ENCODE peak calls at places on chromosomes 3 and 15, in eight cellular contexts. One of them, this sample, is unnamed.

GRCh38 chr3:65884072-65884471 is 154.6 kb downstream of the MAGI1 start:
- DNase-seq in cardiac fibroblast: peak; percentile 17
- DNase-seq in GDM1: no peak
- DNase-seq in cardiac muscle cell: no peak
- DNase-seq in kidney glomerular epithelial cell: no peak
- DNase-seq in NCI-H748 treated with DMSO at 0.1 percent for 48 hours: no peak
- DNase-seq in mammary epithelial cell: no peak
- DNase-seq in T-helper 2 cell: no peak
- DNase-seq in this sample: no peak

GRCh38 chr3:16481570-16481897 is 32.0 kb downstream of the RFTN1 start:
- DNase-seq in cardiac fibroblast: no peak
- DNase-seq in kidney glomerular epithelial cell: no peak
- DNase-seq in T-helper 2 cell: no peak
- DNase-seq in mammary epithelial cell: no peak
- DNase-seq in NCI-H748 treated with DMSO at 0.1 percent for 48 hours: no peak
- DNase-seq in cardiac muscle cell: no peak
- DNase-seq in GDM1: no peak
- DNase-seq in this sample: no peak

GRCh38 chr3:127062926-127063325 is 80.0 kb downstream of the PLXNA1 start:
- DNase-seq in T-helper 2 cell: no peak
- DNase-seq in cardiac fibroblast: no peak
- DNase-seq in GDM1: no peak
- DNase-seq in cardiac muscle cell: no peak
- DNase-seq in mammary epithelial cell: no peak
- DNase-seq in kidney glomerular epithelial cell: no peak
- DNase-seq in NCI-H748 treated with DMSO at 0.1 percent for 48 hours: no peak
- DNase-seq in this sample: no peak

GRCh38 chr15:26323564-26323963 is 449.3 kb downstream of the GABRB3 start:
- DNase-seq in cardiac fibroblast: no peak
- DNase-seq in mammary epithelial cell: no peak
- DNase-seq in T-helper 2 cell: no peak
- DNase-seq in kidney glomerular epithelial cell: no peak
- DNase-seq in NCI-H748 treated with DMSO at 0.1 percent for 48 hours: no peak
- DNase-seq in GDM1: no peak
- DNase-seq in cardiac muscle cell: no peak
- DNase-seq in this sample: no peak

GRCh38 chr3:134373942-134374790 is at the start of gene AMOTL2:
- DNase-seq in cardiac fibroblast: peak; percentile 96
- DNase-seq in NCI-H748 treated with DMSO at 0.1 percent for 48 hours: peak; percentile 40
- DNase-seq in GDM1: no peak
- DNase-seq in cardiac muscle cell: peak; percentile 96
- DNase-seq in T-helper 2 cell: no peak
- DNase-seq in mammary epithelial cell: peak; percentile 94
- DNase-seq in kidney glomerular epithelial cell: peak; percentile 93
- DNase-seq in this sample: peak; percentile 96

GRCh38 chr3:34256021-34256420 is 457.6 kb downstream of the PDCD6IP start:
- DNase-seq in T-helper 2 cell: no peak
- DNase-seq in kidney glomerular epithelial cell: no peak
- DNase-seq in GDM1: no peak
- DNase-seq in cardiac muscle cell: no peak
- DNase-seq in mammary epithelial cell: no peak
- DNase-seq in cardiac fibroblast: no peak
- DNase-seq in NCI-H748 treated with DMSO at 0.1 percent for 48 hours: peak; percentile 73
- DNase-seq in this sample: no peak

GRCh38 chr15:68224108-68224507 is 5.4 kb downstream of the CLN6 start:
- DNase-seq in GDM1: no peak
- DNase-seq in NCI-H748 treated with DMSO at 0.1 percent for 48 hours: no peak
- DNase-seq in kidney glomerular epithelial cell: no peak
- DNase-seq in mammary epithelial cell: no peak
- DNase-seq in T-helper 2 cell: no peak
- DNase-seq in cardiac muscle cell: no peak
- DNase-seq in cardiac fibroblast: no peak
- DNase-seq in this sample: no peak

GRCh38 chr3:16606398-16606797 is 1.2 kb upstream of the DAZL start:
- DNase-seq in cardiac fibroblast: no peak
- DNase-seq in mammary epithelial cell: no peak
- DNase-seq in NCI-H748 treated with DMSO at 0.1 percent for 48 hours: no peak
- DNase-seq in GDM1: no peak
- DNase-seq in T-helper 2 cell: no peak
- DNase-seq in cardiac muscle cell: no peak
- DNase-seq in kidney glomerular epithelial cell: no peak
- DNase-seq in this sample: no peak

GRCh38 chr15:68528891-68529290 is 49.9 kb upstream of the CORO2B start:
- DNase-seq in kidney glomerular epithelial cell: no peak
- DNase-seq in cardiac muscle cell: no peak
- DNase-seq in mammary epithelial cell: peak; percentile 67
- DNase-seq in NCI-H748 treated with DMSO at 0.1 percent for 48 hours: no peak
- DNase-seq in T-helper 2 cell: no peak
- DNase-seq in cardiac fibroblast: peak; percentile 77
- DNase-seq in GDM1: peak; percentile 16
- DNase-seq in this sample: no peak

GRCh38 chr3:128226186-128226725 is 73.0 kb downstream of the EEFSEC start:
- DNase-seq in cardiac fibroblast: no peak
- DNase-seq in NCI-H748 treated with DMSO at 0.1 percent for 48 hours: no peak
- DNase-seq in cardiac muscle cell: no peak
- DNase-seq in T-helper 2 cell: no peak
- DNase-seq in kidney glomerular epithelial cell: no peak
- DNase-seq in GDM1: no peak
- DNase-seq in mammary epithelial cell: no peak
- DNase-seq in this sample: no peak

GRCh38 chr3:184815046-184815930 is 3.3 kb downstream of the VPS8 start:
- DNase-seq in NCI-H748 treated with DMSO at 0.1 percent for 48 hours: no peak
- DNase-seq in GDM1: no peak
- DNase-seq in T-helper 2 cell: no peak
- DNase-seq in kidney glomerular epithelial cell: no peak
- DNase-seq in cardiac muscle cell: no peak
- DNase-seq in mammary epithelial cell: peak; percentile 20
- DNase-seq in cardiac fibroblast: peak; percentile 83
- DNase-seq in this sample: no peak

GRCh38 chr15:96107922-96108321 is 222.6 kb upstream of the NR2F2 start:
- DNase-seq in cardiac muscle cell: no peak
- DNase-seq in kidney glomerular epithelial cell: no peak
- DNase-seq in NCI-H748 treated with DMSO at 0.1 percent for 48 hours: no peak
- DNase-seq in mammary epithelial cell: no peak
- DNase-seq in GDM1: no peak
- DNase-seq in cardiac fibroblast: peak; percentile 11
- DNase-seq in T-helper 2 cell: no peak
- DNase-seq in this sample: no peak

GRCh38 chr3:155701882-155702465 is 42.9 kb downstream of the PLCH1 start:
- DNase-seq in cardiac muscle cell: peak; percentile 77
- DNase-seq in GDM1: peak; percentile 30
- DNase-seq in cardiac fibroblast: peak; percentile 74
- DNase-seq in mammary epithelial cell: peak; percentile 32
- DNase-seq in NCI-H748 treated with DMSO at 0.1 percent for 48 hours: peak; percentile 5
- DNase-seq in T-helper 2 cell: no peak
- DNase-seq in kidney glomerular epithelial cell: peak; percentile 80
- DNase-seq in this sample: peak; percentile 45

GRCh38 chr15:52466134-52466701 is 62.5 kb downstream of the MYO5A start:
- DNase-seq in NCI-H748 treated with DMSO at 0.1 percent for 48 hours: no peak
- DNase-seq in GDM1: peak; percentile 9
- DNase-seq in mammary epithelial cell: no peak
- DNase-seq in cardiac fibroblast: no peak
- DNase-seq in cardiac muscle cell: peak; percentile 16
- DNase-seq in T-helper 2 cell: no peak
- DNase-seq in kidney glomerular epithelial cell: no peak
- DNase-seq in this sample: no peak

GRCh38 chr3:186825294-186825821 is 17.2 kb upstream of the ADIPOQ start:
- DNase-seq in kidney glomerular epithelial cell: peak; percentile 21
- DNase-seq in T-helper 2 cell: no peak
- DNase-seq in cardiac muscle cell: peak; percentile 56
- DNase-seq in mammary epithelial cell: no peak
- DNase-seq in cardiac fibroblast: peak; percentile 59
- DNase-seq in GDM1: no peak
- DNase-seq in NCI-H748 treated with DMSO at 0.1 percent for 48 hours: no peak
- DNase-seq in this sample: no peak

GRCh38 chr3:67635257-67635656 is 19.2 kb downstream of the SUCLG2 start:
- DNase-seq in mammary epithelial cell: peak; percentile 68
- DNase-seq in cardiac muscle cell: no peak
- DNase-seq in GDM1: no peak
- DNase-seq in kidney glomerular epithelial cell: peak; percentile 20
- DNase-seq in T-helper 2 cell: no peak
- DNase-seq in NCI-H748 treated with DMSO at 0.1 percent for 48 hours: no peak
- DNase-seq in cardiac fibroblast: peak; percentile 93
- DNase-seq in this sample: no peak

GRCh38 chr15:86163771-86164170 is 84.1 kb downstream of the AGBL1 start:
- DNase-seq in T-helper 2 cell: no peak
- DNase-seq in kidney glomerular epithelial cell: no peak
- DNase-seq in cardiac fibroblast: no peak
- DNase-seq in cardiac muscle cell: no peak
- DNase-seq in NCI-H748 treated with DMSO at 0.1 percent for 48 hours: no peak
- DNase-seq in mammary epithelial cell: no peak
- DNase-seq in GDM1: no peak
- DNase-seq in this sample: no peak

GRCh38 chr3:181330821-181331563 is 341.5 kb upstream of the DNAJC19 start:
- DNase-seq in mammary epithelial cell: no peak
- DNase-seq in kidney glomerular epithelial cell: no peak
- DNase-seq in T-helper 2 cell: no peak
- DNase-seq in NCI-H748 treated with DMSO at 0.1 percent for 48 hours: no peak
- DNase-seq in GDM1: no peak
- DNase-seq in cardiac muscle cell: no peak
- DNase-seq in cardiac fibroblast: no peak
- DNase-seq in this sample: no peak

GRCh38 chr15:51649659-51650521 is 27.3 kb upstream of the DMXL2 start:
- DNase-seq in NCI-H748 treated with DMSO at 0.1 percent for 48 hours: peak; percentile 75
- DNase-seq in cardiac fibroblast: peak; percentile 87
- DNase-seq in mammary epithelial cell: peak; percentile 59
- DNase-seq in T-helper 2 cell: no peak
- DNase-seq in kidney glomerular epithelial cell: peak; percentile 73
- DNase-seq in GDM1: peak; percentile 45
- DNase-seq in cardiac muscle cell: peak; percentile 73
- DNase-seq in this sample: peak; percentile 43

GRCh38 chr15:79372428-79372827 is 59.7 kb upstream of the MINAR1 start:
- DNase-seq in cardiac muscle cell: no peak
- DNase-seq in mammary epithelial cell: no peak
- DNase-seq in T-helper 2 cell: no peak
- DNase-seq in NCI-H748 treated with DMSO at 0.1 percent for 48 hours: no peak
- DNase-seq in GDM1: no peak
- DNase-seq in kidney glomerular epithelial cell: no peak
- DNase-seq in cardiac fibroblast: no peak
- DNase-seq in this sample: no peak

GRCh38 chr15:65249641-65250040 is 37.0 kb downstream of the PARP16 start:
- DNase-seq in mammary epithelial cell: peak; percentile 15
- DNase-seq in T-helper 2 cell: no peak
- DNase-seq in cardiac fibroblast: no peak
- DNase-seq in NCI-H748 treated with DMSO at 0.1 percent for 48 hours: no peak
- DNase-seq in GDM1: no peak
- DNase-seq in cardiac muscle cell: no peak
- DNase-seq in kidney glomerular epithelial cell: no peak
- DNase-seq in this sample: no peak

GRCh38 chr3:94548581-94549316 is 485.9 kb downstream of the NSUN3 start:
- DNase-seq in GDM1: no peak
- DNase-seq in mammary epithelial cell: no peak
- DNase-seq in cardiac muscle cell: no peak
- DNase-seq in NCI-H748 treated with DMSO at 0.1 percent for 48 hours: no peak
- DNase-seq in T-helper 2 cell: no peak
- DNase-seq in cardiac fibroblast: no peak
- DNase-seq in kidney glomerular epithelial cell: no peak
- DNase-seq in this sample: no peak

GRCh38 chr3:89043406-89043947 is 63.9 kb upstream of the EPHA3 start:
- DNase-seq in kidney glomerular epithelial cell: no peak
- DNase-seq in cardiac muscle cell: no peak
- DNase-seq in GDM1: no peak
- DNase-seq in NCI-H748 treated with DMSO at 0.1 percent for 48 hours: no peak
- DNase-seq in mammary epithelial cell: no peak
- DNase-seq in cardiac fibroblast: no peak
- DNase-seq in T-helper 2 cell: no peak
- DNase-seq in this sample: no peak

GRCh38 chr3:40191850-40192448 is 117.6 kb upstream of the EIF1B start:
- DNase-seq in mammary epithelial cell: peak; percentile 35
- DNase-seq in cardiac fibroblast: peak; percentile 71
- DNase-seq in GDM1: peak; percentile 27
- DNase-seq in kidney glomerular epithelial cell: peak; percentile 5
- DNase-seq in NCI-H748 treated with DMSO at 0.1 percent for 48 hours: no peak
- DNase-seq in cardiac muscle cell: peak; percentile 64
- DNase-seq in T-helper 2 cell: no peak
- DNase-seq in this sample: peak; percentile 48

GRCh38 chr3:105355355-105356063 is 11.2 kb upstream of the ALCAM start:
- DNase-seq in cardiac fibroblast: peak; percentile 49
- DNase-seq in cardiac muscle cell: no peak
- DNase-seq in NCI-H748 treated with DMSO at 0.1 percent for 48 hours: no peak
- DNase-seq in GDM1: no peak
- DNase-seq in kidney glomerular epithelial cell: peak; percentile 64
- DNase-seq in mammary epithelial cell: peak; percentile 44
- DNase-seq in T-helper 2 cell: no peak
- DNase-seq in this sample: no peak

GRCh38 chr3:181966387-181966786 is 254.7 kb downstream of the SOX2 start:
- DNase-seq in GDM1: no peak
- DNase-seq in mammary epithelial cell: no peak
- DNase-seq in cardiac fibroblast: no peak
- DNase-seq in kidney glomerular epithelial cell: no peak
- DNase-seq in cardiac muscle cell: no peak
- DNase-seq in NCI-H748 treated with DMSO at 0.1 percent for 48 hours: no peak
- DNase-seq in T-helper 2 cell: no peak
- DNase-seq in this sample: no peak

GRCh38 chr15:55279746-55280351 is 9.8 kb downstream of the RAB27A start:
- DNase-seq in NCI-H748 treated with DMSO at 0.1 percent for 48 hours: no peak
- DNase-seq in T-helper 2 cell: no peak
- DNase-seq in mammary epithelial cell: peak; percentile 84
- DNase-seq in cardiac muscle cell: no peak
- DNase-seq in GDM1: no peak
- DNase-seq in cardiac fibroblast: peak; percentile 95
- DNase-seq in kidney glomerular epithelial cell: peak; percentile 49
- DNase-seq in this sample: peak; percentile 65

GRCh38 chr15:61173899-61174689 is 55.0 kb downstream of the RORA start:
- DNase-seq in cardiac fibroblast: no peak
- DNase-seq in kidney glomerular epithelial cell: no peak
- DNase-seq in cardiac muscle cell: no peak
- DNase-seq in T-helper 2 cell: no peak
- DNase-seq in GDM1: no peak
- DNase-seq in NCI-H748 treated with DMSO at 0.1 percent for 48 hours: no peak
- DNase-seq in mammary epithelial cell: no peak
- DNase-seq in this sample: no peak

GRCh38 chr3:77169844-77170243 is 129.9 kb downstream of the ROBO2 start:
- DNase-seq in kidney glomerular epithelial cell: no peak
- DNase-seq in mammary epithelial cell: no peak
- DNase-seq in cardiac muscle cell: no peak
- DNase-seq in T-helper 2 cell: no peak
- DNase-seq in cardiac fibroblast: no peak
- DNase-seq in GDM1: no peak
- DNase-seq in NCI-H748 treated with DMSO at 0.1 percent for 48 hours: no peak
- DNase-seq in this sample: no peak

GRCh38 chr3:139102606-139103005 is 57.9 kb upstream of the PRR23C start:
- DNase-seq in GDM1: no peak
- DNase-seq in cardiac muscle cell: no peak
- DNase-seq in NCI-H748 treated with DMSO at 0.1 percent for 48 hours: no peak
- DNase-seq in kidney glomerular epithelial cell: no peak
- DNase-seq in T-helper 2 cell: no peak
- DNase-seq in mammary epithelial cell: no peak
- DNase-seq in cardiac fibroblast: no peak
- DNase-seq in this sample: no peak

This sample was measured in Caki2.